ENCODE peak calls at places on chromosomes 12 and 14, in ten cellular contexts. Y, K, E, C, N, H, Z, U, V and F are unnamed samples.

GRCh38 chr14:61866932-61867920 is 105.0 kb downstream of the SNAPC1 start:
- DNase-seq in Y (no peak), K (no peak), E (no peak), C (peak), N (no peak), H (no peak), Z (no peak), U (no peak), V (peak), F (no peak)

GRCh38 chr12:80269953-80270552 is 170.7 kb downstream of the OTOGL start:
- DNase-seq in Y (no peak), K (no peak), E (no peak), C (peak), N (peak), H (peak), Z (peak), U (no peak), V (peak), F (no peak)

GRCh38 chr12:129871991-129872969 is 31.5 kb downstream of the TMEM132D start:
- DNase-seq in Y (no peak), K (no peak), E (no peak), C (no peak), N (no peak), H (peak), Z (no peak), U (no peak), V (no peak), F (no peak)

GRCh38 chr14:39219075-39219499 is 14.6 kb upstream of the MIA2 start:
- DNase-seq in Y (no peak), K (no peak), E (no peak), C (peak), N (no peak), H (no peak), Z (no peak), U (no peak), V (no peak), F (no peak)

GRCh38 chr12:5140190-5140589 is 96.5 kb downstream of the KCNA5 start:
- DNase-seq in Y (no peak), K (no peak), E (no peak), C (no peak), N (no peak), H (no peak), Z (no peak), U (no peak), V (no peak), F (no peak)

GRCh38 chr12:57621497-57622292 is 10.5 kb downstream of the ARHGEF25 start:
- DNase-seq in Y (no peak), K (peak), E (peak), C (peak), N (peak), H (no peak), Z (no peak), U (no peak), V (peak), F (peak)

GRCh38 chr14:36580856-36581831 is 1.3 kb downstream of the NKX2-8 start:
- DNase-seq in Y (no peak), K (no peak), E (no peak), C (no peak), N (no peak), H (peak), Z (no peak), U (no peak), V (peak), F (no peak)

GRCh38 chr12:5101686-5102085 is 58.0 kb downstream of the KCNA5 start:
- DNase-seq in Y (no peak), K (no peak), E (no peak), C (no peak), N (no peak), H (no peak), Z (no peak), U (no peak), V (no peak), F (no peak)

GRCh38 chr12:93622485-93622884 is 50.0 kb downstream of the SOCS2 start:
- DNase-seq in Y (no peak), K (no peak), E (no peak), C (no peak), N (no peak), H (no peak), Z (no peak), U (no peak), V (no peak), F (no peak)